ENCODE peak calls at places on chromosomes 6 and 20, in five cellular contexts. I is GM12864, A is AG10803, W is fibroblast of pulmonary artery, P is suprapubic skin. B is an unnamed sample.

GRCh38 chr6:87808005-87808757 is 106.1 kb upstream of the AKIRIN2 start:
- DNase-seq in A (peak), W (peak), I (no peak), P (no peak), B (peak)

GRCh38 chr6:117317261-117317660 is 51.9 kb downstream of the VGLL2 start:
- DNase-seq in A (peak), W (peak), P (no peak), I (no peak), B (peak)

GRCh38 chr20:48749437-48749836 is 78.4 kb downstream of the PREX1 start:
- DNase-seq in A (no peak), I (no peak), W (no peak), P (no peak), B (no peak)

GRCh38 chr6:43096451-43097097 is 20.5 kb downstream of the PTK7 start:
- DNase-seq in A (peak), W (peak), P (no peak), I (no peak), B (no peak)

GRCh38 chr20:63850689-63851547 is 10.4 kb upstream of the ABHD16B start:
- DNase-seq in A (no peak), W (no peak), I (peak), P (no peak), B (peak)

GRCh38 chr6:161200610-161201201 is 73.2 kb downstream of the AGPAT4 start:
- DNase-seq in I (no peak), P (no peak), W (no peak), A (no peak), B (no peak)

GRCh38 chr6:46400898-46401297 is 90.4 kb downstream of the RCAN2 start:
- DNase-seq in I (no peak), A (no peak), P (no peak), W (no peak), B (no peak)

GRCh38 chr6:42212442-42212841 is 5.2 kb downstream of the MRPS10 start:
- DNase-seq in P (no peak), A (no peak), I (no peak), W (no peak), B (no peak)

GRCh38 chr20:20711413-20711812 is 1.0 kb downstream of the RALGAPA2 start:
- DNase-seq in I (no peak), A (no peak), P (no peak), W (no peak), B (peak)

GRCh38 chr20:2797136-2797983 is 3.1 kb downstream of the CPXM1 start:
- DNase-seq in I (no peak), W (no peak), A (no peak), P (no peak), B (no peak)

GRCh38 chr20:29878777-29879442 is 1378.6 kb upstream of the DEFB115 start:
- DNase-seq in P (peak), I (no peak), A (no peak), W (no peak), B (peak)

GRCh38 chr6:41689171-41690008 is 46.0 kb downstream of the TFEB start:
- DNase-seq in I (no peak), W (peak), A (peak), P (no peak), B (no peak)

GRCh38 chr6:166050559-166050958 is 117.1 kb downstream of the TBXT start:
- DNase-seq in P (no peak), A (no peak), W (no peak), I (no peak), B (no peak)

GRCh38 chr20:25286917-25287316 is 39.0 kb downstream of the PYGB start:
- DNase-seq in I (no peak), P (peak), W (no peak), A (no peak), B (no peak)

GRCh38 chr20:57482148-57482547 is 42.8 kb downstream of the CTCFL start:
- DNase-seq in P (peak), W (no peak), I (no peak), A (no peak), B (peak)

GRCh38 chr20:51422912-51423667 is 119.4 kb downstream of the NFATC2 start:
- DNase-seq in P (no peak), W (no peak), I (peak), A (no peak), B (peak)

GRCh38 chr6:92121228-92121627 is 1298.1 kb downstream of the EPHA7 start:
- DNase-seq in P (no peak), A (no peak), I (no peak), W (no peak), B (no peak)

GRCh38 chr20:19807901-19808300 is 49.8 kb downstream of the RIN2 start:
- DNase-seq in A (peak), W (no peak), I (no peak), P (no peak), B (no peak)

GRCh38 chr6:84546427-84546914 is 217.9 kb downstream of the TBX18 start:
- DNase-seq in W (no peak), A (peak), I (no peak), P (no peak), B (no peak)

GRCh38 chr20:38680492-38681118 is 43.7 kb upstream of the SLC32A1 start:
- DNase-seq in I (no peak), P (no peak), W (peak), A (peak), B (peak)

GRCh38 chr6:113464959-113465358 is 392.2 kb upstream of the MARCKS start:
- DNase-seq in I (no peak), P (no peak), W (peak), A (peak), B (no peak)

GRCh38 chr6:109486068-109486467 is 3.0 kb upstream of the ZBTB24 start:
- DNase-seq in I (no peak), A (no peak), W (no peak), P (no peak), B (no peak)

GRCh38 chr6:57123111-57123510 is 33.1 kb downstream of the ZNF451 start:
- DNase-seq in A (no peak), P (no peak), W (no peak), I (no peak), B (no peak)

GRCh38 chr6:112781236-112781635 is 434.1 kb downstream of the RFPL4B start:
- DNase-seq in W (peak), P (no peak), I (no peak), A (peak), B (peak)

GRCh38 chr20:63456429-63457284 is 15.8 kb downstream of the KCNQ2 start:
- DNase-seq in I (no peak), W (no peak), A (no peak), P (no peak), B (no peak)

GRCh38 chr6:162856885-162857284 is 129.1 kb downstream of the PACRG start:
- DNase-seq in A (peak), W (peak), I (no peak), P (no peak), B (peak)

GRCh38 chr20:44019638-44020335 is 105.1 kb downstream of the TOX2 start:
- DNase-seq in I (no peak), P (peak), A (peak), W (peak), B (peak)

GRCh38 chr20:44464514-44464913 is 11.2 kb upstream of the TTPAL start:
- DNase-seq in W (no peak), P (no peak), I (no peak), A (no peak), B (no peak)

GRCh38 chr6:118283759-118284158 is 264.3 kb upstream of the PLN start:
- DNase-seq in A (peak), P (no peak), W (peak), I (peak), B (peak)

GRCh38 chr20:2301164-2301622 is 5.4 kb downstream of the TGM3 start:
- DNase-seq in W (peak), P (peak), A (peak), I (peak), B (peak)

DNA sequence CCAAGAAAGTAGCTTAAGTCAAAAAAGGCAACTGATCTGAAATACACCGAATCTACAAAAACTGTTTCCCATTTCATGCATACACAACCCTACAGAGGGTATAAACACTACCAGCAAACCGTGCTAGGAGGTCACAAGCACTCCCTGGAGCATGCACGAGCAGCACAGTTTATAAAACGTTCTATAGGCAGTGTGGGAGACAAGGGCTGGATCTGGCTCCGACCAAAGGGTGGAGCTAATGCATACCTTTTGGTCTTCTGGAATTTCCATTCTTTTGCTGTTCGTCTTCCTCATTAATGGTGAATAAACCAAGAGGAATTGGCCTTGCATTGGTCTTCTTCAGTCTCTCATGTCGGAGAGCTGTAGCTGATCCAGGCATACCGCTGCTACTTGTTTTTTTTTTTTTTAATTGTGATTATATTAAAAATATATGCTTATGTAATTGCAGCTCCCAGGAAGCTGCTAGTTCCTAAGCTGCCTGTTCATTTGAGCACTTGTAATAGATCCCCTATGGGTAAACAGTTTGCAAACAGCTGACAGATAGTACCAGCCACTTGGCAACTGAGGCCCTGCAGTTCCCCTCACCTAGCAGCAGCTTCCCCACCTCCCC is 24.5 kb downstream of the MAP7 start:
- DNase-seq in A (peak), P (no peak), W (peak), I (no peak), B (no peak)
- H3K4me3 ChIP-seq in A (peak), P (no peak), W (no peak), I (no peak), B (no peak)

GRCh38 chr20:6074784-6075183 is 20.9 kb upstream of the LRRN4 start:
- DNase-seq in P (no peak), W (no peak), A (no peak), I (no peak), B (no peak)

GRCh38 chr20:6075428-6076219 is 21.8 kb upstream of the LRRN4 start:
- DNase-seq in I (no peak), W (peak), A (peak), P (peak), B (no peak)

GRCh38 chr20:6071162-6071695 is 17.4 kb upstream of the LRRN4 start:
- DNase-seq in W (no peak), A (no peak), I (no peak), P (no peak), B (no peak)

GRCh38 chr20:6069669-6070068 is 15.8 kb upstream of the LRRN4 start:
- DNase-seq in P (no peak), A (no peak), W (no peak), I (no peak), B (no peak)

DNA sequence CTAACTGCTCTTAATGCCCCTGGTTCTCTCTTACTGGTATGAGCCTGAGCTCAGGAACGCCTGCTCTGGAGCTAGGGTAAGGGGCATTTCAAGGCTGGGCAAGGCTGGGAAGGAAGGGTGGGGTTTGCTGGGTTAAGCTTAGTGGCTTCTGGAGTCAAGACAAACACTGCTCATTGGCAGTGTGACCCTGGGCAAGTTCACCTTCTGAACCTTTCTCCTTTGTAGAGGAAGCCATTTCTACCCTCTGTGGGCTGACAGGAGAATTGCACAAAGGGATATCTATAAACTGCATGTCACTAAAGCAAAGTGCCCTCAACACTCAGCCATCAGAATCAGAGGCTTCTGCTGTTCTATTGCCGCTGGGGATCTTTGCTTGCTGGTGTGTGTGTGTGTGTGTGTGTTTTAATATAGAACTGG is 20.3 kb upstream of the LRRN4 start:
- DNase-seq in A (peak), P (peak), W (peak), I (peak), B (peak)
- TF ChIP-seq CTCF in A (peak), P (no peak), W (peak), I (peak), B (peak)

GRCh38 chr6:108169801-108170606 is 4.2 kb downstream of the NR2E1 start:
- DNase-seq in A (no peak), P (no peak), I (no peak), W (no peak), B (no peak)

GRCh38 chr6:108168026-108168463 is 2.2 kb downstream of the NR2E1 start:
- DNase-seq in W (no peak), I (no peak), P (no peak), A (no peak), B (no peak)

GRCh38 chr6:108168501-108168979 is 2.7 kb downstream of the NR2E1 start:
- DNase-seq in A (peak), I (no peak), W (peak), P (no peak), B (peak)

GRCh38 chr6:108170607-108171290 is 4.9 kb downstream of the NR2E1 start:
- DNase-seq in P (no peak), W (no peak), A (no peak), I (no peak), B (no peak)

DNA sequence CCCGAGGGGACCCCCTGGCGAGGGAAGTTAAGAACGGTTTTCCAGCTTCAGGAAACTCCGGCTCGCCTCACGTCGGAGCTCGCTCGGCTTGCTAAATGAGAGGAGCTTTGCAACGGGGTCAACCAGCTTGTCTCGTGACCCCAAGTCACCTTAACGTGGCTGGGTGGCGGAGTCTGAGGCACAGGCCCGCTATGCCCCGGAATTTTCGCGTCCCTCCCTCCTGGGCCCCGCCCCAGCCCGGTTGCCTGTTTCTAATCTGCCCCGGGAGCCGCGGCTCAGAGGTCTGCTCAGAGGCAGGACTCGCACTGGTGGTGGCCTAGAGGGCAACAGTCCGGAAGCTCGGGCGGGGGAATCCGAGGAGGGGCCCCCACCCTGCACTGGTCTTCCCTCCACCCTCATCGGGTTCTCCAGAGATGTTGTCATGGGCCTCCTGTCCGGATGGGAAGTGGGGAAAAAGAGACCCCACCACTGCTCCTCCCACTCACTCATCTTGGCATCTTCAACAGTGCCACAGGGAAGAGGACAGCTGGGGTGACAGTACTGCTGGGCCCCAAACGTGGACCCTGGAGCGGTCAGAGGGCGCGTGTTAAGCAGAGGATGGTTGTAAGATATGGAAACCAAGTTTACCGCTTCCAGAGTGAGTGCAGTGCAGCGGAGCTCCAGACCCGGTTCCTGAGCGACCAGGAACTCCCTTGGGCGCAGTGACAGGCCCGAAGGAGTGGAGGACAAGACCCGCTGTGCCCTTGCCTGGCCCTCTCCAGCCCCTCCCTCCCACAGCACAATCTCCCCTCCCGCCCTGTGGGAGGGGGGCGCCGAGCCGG is 3.4 kb downstream of the NR2E1 start:
- DNase-seq in I (no peak), W (no peak), A (no peak), P (no peak), B (no peak)
- H3K4me3 ChIP-seq in I (no peak), W (no peak), A (no peak), P (peak), B (no peak)

GRCh38 chr6:29355603-29356002 is 13.1 kb downstream of the OR5V1 start:
- DNase-seq in A (no peak), I (no peak), P (no peak), W (no peak), B (no peak)
- TF ChIP-seq CTCF in A (no peak), I (peak), P (no peak), W (no peak), B (no peak)

GRCh38 chr6:167700199-167700598 is 126.5 kb upstream of the AFDN start:
- DNase-seq in I (no peak), P (no peak), W (peak), A (no peak), B (no peak)
- H3K4me3 ChIP-seq in I (no peak), P (no peak), W (no peak), A (no peak), B (no peak)

DNA sequence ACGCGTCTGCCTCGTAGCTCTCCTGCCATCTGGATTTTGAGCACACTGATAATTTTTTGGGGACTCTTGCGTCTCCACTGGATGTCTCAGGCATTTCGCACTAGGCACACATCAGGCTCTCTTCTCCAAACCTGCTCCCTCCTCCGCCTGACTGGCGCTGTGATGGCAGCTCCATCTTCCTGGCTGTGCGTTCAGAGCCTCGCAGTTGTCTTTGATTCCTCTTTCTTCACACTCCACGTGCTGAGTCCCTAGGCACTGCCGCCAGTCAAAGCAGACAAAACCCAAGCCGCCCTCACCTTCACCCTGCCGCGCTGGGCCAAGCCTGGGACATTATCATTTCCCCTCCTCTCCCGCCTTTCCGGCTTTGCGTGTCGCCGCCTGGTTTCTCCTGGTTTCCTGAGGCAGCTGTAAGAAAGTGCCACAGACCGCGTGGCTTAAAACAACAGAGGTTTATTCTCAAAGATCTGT is 778 bp downstream of the PSMG4 start:
- DNase-seq in W (peak), I (no peak), P (no peak), A (peak), B (peak)
- TF ChIP-seq CTCF in W (no peak), I (peak), P (peak), A (peak), B (no peak)

GRCh38 chr20:62121776-62122658 is at the start of gene LSM14B:
- DNase-seq in P (peak), W (peak), A (peak), I (peak), B (peak)

GRCh38 chr20:62119591-62120364 is 2.5 kb upstream of the LSM14B start:
- DNase-seq in I (no peak), A (no peak), W (no peak), P (no peak), B (no peak)

GRCh38 chr20:62120990-62121775 is 1.1 kb upstream of the LSM14B start:
- DNase-seq in A (peak), W (peak), I (peak), P (no peak), B (no peak)

GRCh38 chr20:62119101-62119500 is 3.2 kb upstream of the LSM14B start:
- DNase-seq in A (no peak), P (no peak), I (no peak), W (no peak), B (no peak)

GRCh38 chr20:62120365-62120762 is 1.9 kb upstream of the LSM14B start:
- DNase-seq in I (no peak), P (no peak), A (no peak), W (no peak), B (no peak)
- H3K4me3 ChIP-seq in I (no peak), P (no peak), A (no peak), W (no peak), B (no peak)

DNA sequence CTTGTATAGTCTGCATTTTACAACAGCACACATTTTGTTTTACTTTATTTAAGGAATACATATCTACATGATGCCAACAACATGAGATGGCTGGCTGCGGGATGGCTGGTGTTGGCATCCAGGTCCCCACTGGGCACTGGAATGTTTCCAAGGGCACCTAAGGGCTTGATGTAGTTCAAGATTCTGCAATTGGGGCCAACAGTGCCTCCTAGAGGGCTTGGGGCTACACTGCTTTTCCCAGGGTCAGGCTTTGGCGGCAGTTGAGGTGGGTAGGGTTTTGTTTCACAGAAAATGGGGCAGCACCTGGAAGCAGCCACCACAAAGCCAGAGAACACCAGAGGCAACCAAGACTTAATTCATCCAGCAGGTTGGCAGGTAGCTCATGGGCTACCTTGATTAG is 202.2 kb upstream of the PRND start:
- DNase-seq in I (no peak), A (no peak), W (no peak), P (no peak), B (peak)
- TF ChIP-seq CTCF in I (peak), A (peak), W (peak), P (no peak), B (peak)

GRCh38 chr6:2797564-2798014 is 32.4 kb downstream of the WRNIP1 start:
- DNase-seq in W (no peak), A (no peak), P (no peak), I (no peak), B (no peak)

GRCh38 chr6:2795162-2795561 is 30.0 kb downstream of the WRNIP1 start:
- DNase-seq in A (no peak), I (no peak), P (no peak), W (no peak), B (no peak)

GRCh38 chr6:2796884-2797283 is 31.7 kb downstream of the WRNIP1 start:
- DNase-seq in W (no peak), I (no peak), A (no peak), P (no peak), B (no peak)

GRCh38 chr6:2794171-2794730 is 29.1 kb downstream of the WRNIP1 start:
- DNase-seq in P (no peak), A (no peak), W (no peak), I (no peak), B (no peak)

DNA sequence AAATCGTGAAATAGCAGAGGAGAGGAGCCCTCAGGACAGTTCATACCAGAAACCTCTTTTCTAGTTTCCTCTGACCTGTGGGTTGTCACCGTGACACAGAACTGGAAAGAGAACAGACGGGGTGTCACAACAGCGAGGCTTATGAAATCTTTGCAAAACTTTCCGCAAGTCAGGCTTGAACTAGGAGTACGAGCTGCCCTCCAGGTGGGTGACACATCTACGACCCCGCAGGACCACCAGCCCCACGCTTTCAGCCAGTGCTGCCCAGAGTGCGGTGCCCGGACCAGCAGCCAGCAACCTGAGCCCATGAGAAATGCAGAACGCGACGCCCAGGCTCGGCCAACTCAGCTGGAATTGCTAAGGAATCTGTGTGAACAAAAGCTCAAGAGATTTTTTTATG is 30.8 kb downstream of the WRNIP1 start:
- DNase-seq in I (no peak), P (no peak), A (no peak), W (no peak), B (no peak)
- H3K4me3 ChIP-seq in I (no peak), P (no peak), A (no peak), W (no peak), B (no peak)